ENCODE peak calls at places on chromosomes 2 and 18, in seven cellular contexts. E is HFFc6, D is tibial artery, B is fibroblast of the aortic adventitia, V is uterus, H is Calu3, J is keratinocyte. R is an unnamed sample.

GRCh38 chr2:206481056-206481455 is 37.7 kb downstream of the ADAM23 start:
- DNase-seq in E (no peak), V (no peak), D (no peak), H (no peak), J (no peak), B (no peak), R (no peak)

GRCh38 chr2:240030379-240031094 is at the start of gene OR6B2:
- DNase-seq in E (no peak), B (no peak), V (no peak), J (no peak), D (no peak), H (no peak), R (no peak)

GRCh38 chr18:55665506-55665905 is 77.5 kb upstream of the TCF4 start:
- DNase-seq in J (no peak), B (no peak), E (no peak), V (no peak), H (no peak), D (no peak), R (no peak)

GRCh38 chr2:62195421-62196277 is at the start of gene B3GNT2:
- DNase-seq in D (peak), B (peak), E (peak), V (peak), J (no peak), H (peak), R (peak)

GRCh38 chr18:63085611-63086010 is 234.0 kb downstream of the BCL2 start:
- DNase-seq in H (no peak), J (no peak), E (no peak), D (no peak), B (no peak), V (no peak), R (no peak)

GRCh38 chr2:225091336-225091735 is 49.1 kb upstream of the DOCK10 start:
- DNase-seq in H (no peak), J (peak), E (peak), D (no peak), B (peak), V (no peak), R (no peak)

GRCh38 chr2:63763336-63764056 is 78.2 kb upstream of the UGP2 start:
- DNase-seq in V (no peak), B (peak), D (peak), J (no peak), H (peak), E (no peak), R (no peak)

GRCh38 chr2:20609349-20609994 is 41.4 kb downstream of the HS1BP3 start:
- DNase-seq in V (peak), H (no peak), B (peak), J (no peak), E (peak), D (peak), R (no peak)

GRCh38 chr2:63587814-63588384 is 378 bp downstream of the WDPCP start:
- DNase-seq in J (no peak), E (no peak), H (no peak), B (no peak), V (no peak), D (no peak), R (no peak)

GRCh38 chr2:233501198-233502076 is 65.1 kb downstream of the USP40 start:
- DNase-seq in H (no peak), E (peak), D (no peak), J (no peak), B (peak), V (no peak), R (no peak)

GRCh38 chr2:19046986-19047780 is 311.2 kb downstream of the OSR1 start:
- DNase-seq in E (no peak), V (peak), J (no peak), B (peak), D (peak), H (no peak), R (no peak)

DNA sequence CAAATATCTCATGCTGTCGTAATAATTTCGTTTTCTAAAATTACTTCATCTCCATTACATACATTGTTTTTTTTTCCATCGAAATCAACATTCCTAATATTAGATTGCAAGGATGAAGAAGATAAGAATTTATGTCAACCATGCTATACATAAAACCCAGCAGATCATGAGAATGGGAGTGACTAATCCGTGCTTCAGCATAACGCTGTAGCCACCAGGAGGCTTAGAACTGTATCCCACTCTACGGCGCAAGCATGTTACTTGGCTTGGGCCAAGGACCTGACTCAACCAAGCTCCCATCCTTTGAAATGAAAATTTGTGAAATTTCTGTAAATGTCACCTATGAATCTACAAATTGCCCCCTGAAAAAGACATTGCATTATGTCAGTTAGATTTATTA is 392.5 kb downstream of the FIGN start:
- DNase-seq in J (no peak), D (no peak), H (no peak), E (no peak), V (no peak), B (no peak), R (no peak)
- TF ChIP-seq CTCF in J (no peak), D (no peak), H (no peak), E (no peak), V (no peak), B (no peak), R (no peak)

GRCh38 chr2:135798762-135799161 is 38.2 kb downstream of the LCT start:
- DNase-seq in E (peak), V (no peak), J (no peak), B (no peak), D (no peak), H (no peak), R (no peak)
- TF ChIP-seq CTCF in E (peak), V (no peak), J (peak), B (peak), D (no peak), H (no peak), R (no peak)

GRCh38 chr18:37019157-37019571 is 190.2 kb downstream of the KIAA1328 start:
- DNase-seq in H (peak), E (peak), V (no peak), D (no peak), B (no peak), J (peak), R (no peak)
- TF ChIP-seq CTCF in H (peak), E (peak), V (no peak), D (no peak), B (no peak), J (peak), R (no peak)

DNA sequence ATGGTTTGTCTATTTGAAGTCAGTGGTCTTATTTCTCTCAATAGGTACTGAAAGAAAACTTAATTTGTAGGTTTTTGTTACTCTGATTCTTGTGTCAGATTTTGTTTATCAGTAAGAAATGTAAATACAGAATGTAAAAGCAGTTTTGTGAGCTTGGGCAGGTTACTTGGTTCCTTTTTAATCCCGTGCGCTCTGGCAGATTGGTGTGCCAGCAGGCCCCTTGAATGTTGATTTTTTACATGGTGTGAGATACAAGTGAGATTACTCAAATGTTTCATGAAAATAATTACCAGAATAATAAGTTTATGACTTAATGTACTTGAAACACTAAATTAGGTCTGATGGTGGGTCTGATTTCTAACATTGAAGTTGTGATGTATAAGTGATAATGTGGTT is 13.4 kb downstream of the HNRNPA3 start:
- DNase-seq in J (no peak), V (no peak), H (no peak), B (no peak), E (no peak), D (no peak), R (no peak)
- TF ChIP-seq CTCF in J (no peak), V (no peak), H (no peak), B (no peak), E (no peak), D (no peak), R (no peak)

GRCh38 chr2:46352621-46353020 is 55.4 kb downstream of the EPAS1 start:
- DNase-seq in J (no peak), H (no peak), E (no peak), V (no peak), B (no peak), D (no peak), R (no peak)
- TF ChIP-seq CTCF in J (no peak), H (no peak), E (no peak), V (peak), B (no peak), D (peak), R (no peak)

DNA sequence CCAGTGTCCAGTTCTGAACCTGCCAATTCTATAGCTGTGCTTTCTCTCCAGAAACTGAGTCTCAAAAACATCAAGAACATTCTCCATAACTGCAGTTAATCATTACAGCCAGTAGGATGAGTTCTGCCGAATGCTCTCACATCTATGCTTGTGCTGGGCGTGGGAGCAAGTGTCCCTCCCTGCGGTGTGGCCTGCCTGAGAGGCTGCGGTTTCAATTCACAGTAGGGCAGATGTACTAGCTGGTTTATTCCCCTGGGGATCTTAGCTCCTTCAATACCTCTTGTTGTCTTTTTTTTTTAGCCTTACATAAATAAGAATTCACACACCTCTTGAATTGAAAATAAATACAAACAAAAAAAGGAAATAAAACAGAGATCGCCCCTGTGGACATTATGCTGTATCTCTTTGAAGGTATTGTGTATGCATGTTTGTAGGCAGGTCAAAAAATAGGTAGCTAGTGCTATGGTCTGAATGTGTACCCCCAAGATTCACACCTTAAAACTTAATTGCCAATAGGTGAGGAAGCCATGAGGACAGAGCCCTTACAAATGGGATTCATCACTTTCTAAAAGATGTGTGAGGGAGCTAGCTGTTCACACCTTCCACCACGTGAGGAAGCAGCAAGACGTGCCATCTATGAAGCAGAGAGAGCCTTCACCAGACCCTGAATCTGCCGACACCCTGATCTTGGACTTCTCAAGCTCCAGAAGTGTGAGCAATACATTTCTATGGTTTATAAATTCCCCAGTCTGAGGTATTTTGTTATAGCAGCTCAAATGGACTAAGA is 74.3 kb downstream of the BCL2L11 start:
- DNase-seq in D (no peak), B (no peak), J (no peak), V (no peak), H (no peak), E (no peak), R (no peak)
- TF ChIP-seq CTCF in D (no peak), B (no peak), J (no peak), V (no peak), H (no peak), E (no peak), R (no peak)

GRCh38 chr18:42029100-42029499 is 74.1 kb downstream of the PIK3C3 start:
- DNase-seq in J (no peak), E (no peak), V (no peak), D (no peak), H (no peak), B (no peak), R (no peak)

GRCh38 chr18:42033137-42033810 is 78.2 kb downstream of the PIK3C3 start:
- DNase-seq in E (no peak), D (no peak), H (no peak), B (no peak), V (no peak), J (no peak), R (no peak)

GRCh38 chr18:42028232-42028832 is 73.3 kb downstream of the PIK3C3 start:
- DNase-seq in E (peak), J (no peak), D (no peak), V (no peak), B (peak), H (peak), R (no peak)

GRCh38 chr18:42032447-42032846 is 77.4 kb downstream of the PIK3C3 start:
- DNase-seq in J (no peak), D (no peak), E (no peak), V (no peak), B (no peak), H (no peak), R (no peak)

DNA sequence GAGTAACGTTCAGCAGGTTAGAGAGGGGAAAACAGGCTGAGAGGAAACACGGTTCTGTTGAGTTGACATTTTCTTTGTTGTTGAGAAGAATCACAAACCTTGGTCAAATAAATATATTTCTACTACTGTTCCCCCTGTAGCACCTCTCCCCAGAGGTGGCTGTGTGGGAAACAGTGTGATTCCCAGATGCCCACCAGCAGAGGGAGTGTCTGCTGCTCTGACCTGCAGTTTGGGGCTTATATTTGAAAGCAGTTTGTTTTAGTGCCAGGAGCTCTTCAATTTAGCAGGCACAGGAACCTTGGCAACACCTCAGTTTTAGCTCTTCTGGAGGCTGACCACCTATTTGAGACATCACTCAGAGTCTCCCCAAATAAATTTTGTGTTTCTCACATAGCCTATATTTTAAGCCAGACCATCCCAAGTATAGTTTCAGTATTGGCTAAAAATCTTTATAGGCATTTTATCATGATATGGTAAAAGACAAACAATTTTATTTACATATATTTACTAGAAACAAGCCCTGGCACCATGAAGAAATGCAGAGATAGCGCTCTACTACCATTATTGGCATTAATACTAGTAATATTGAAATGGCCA is 75.7 kb downstream of the PIK3C3 start:
- DNase-seq in J (no peak), H (peak), B (no peak), E (peak), D (no peak), V (no peak), R (no peak)
- TF ChIP-seq CTCF in J (peak), H (peak), B (peak), E (peak), D (no peak), V (no peak), R (no peak)

DNA sequence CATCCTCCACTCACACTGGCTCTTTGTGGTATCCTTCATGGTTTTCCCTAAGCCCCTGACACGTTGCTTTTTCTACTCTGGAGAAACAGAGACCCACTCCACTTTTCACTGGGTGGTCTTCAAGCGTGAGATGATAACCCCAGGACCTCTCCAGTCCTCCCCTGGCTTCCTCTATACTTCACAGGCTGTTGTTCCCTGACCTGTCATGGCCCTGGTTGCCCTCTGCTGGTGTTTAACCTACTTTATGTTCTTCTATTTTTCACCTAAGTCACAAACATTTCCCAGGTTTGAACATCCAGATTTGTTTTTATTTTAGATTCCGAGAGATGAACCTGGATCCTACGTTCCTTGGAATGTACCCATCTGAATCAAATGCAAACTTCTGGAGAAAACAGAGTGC is 84.5 kb downstream of the AOX1 start:
- DNase-seq in E (no peak), H (no peak), J (no peak), D (no peak), B (no peak), V (no peak), R (no peak)
- TF ChIP-seq CTCF in E (no peak), H (no peak), J (no peak), D (no peak), B (no peak), V (no peak), R (no peak)

GRCh38 chr2:46490521-46491141 is 11.3 kb downstream of the TMEM247 start:
- DNase-seq in E (no peak), J (no peak), H (peak), B (peak), D (peak), V (peak), R (no peak)

GRCh38 chr2:46486441-46486840 is 7.1 kb downstream of the TMEM247 start:
- DNase-seq in J (no peak), D (no peak), B (no peak), V (no peak), H (no peak), E (no peak), R (no peak)

GRCh38 chr2:46487667-46488333 is 8.4 kb downstream of the TMEM247 start:
- DNase-seq in H (no peak), E (peak), D (peak), J (no peak), B (peak), V (peak), R (no peak)

GRCh38 chr2:46489430-46489829 is 10.1 kb downstream of the TMEM247 start:
- DNase-seq in D (no peak), E (peak), H (no peak), B (no peak), V (no peak), J (no peak), R (no peak)

GRCh38 chr2:46488389-46488788 is 9.0 kb downstream of the TMEM247 start:
- DNase-seq in B (no peak), V (no peak), D (no peak), H (no peak), J (no peak), E (no peak), R (no peak)
- TF ChIP-seq CTCF in B (peak), V (no peak), D (no peak), H (no peak), J (no peak), E (peak), R (no peak)

GRCh38 chr2:231000211-231000904 is 4.4 kb downstream of the SPATA3 start:
- DNase-seq in E (no peak), D (no peak), J (no peak), H (peak), B (no peak), V (no peak), R (no peak)
- TF ChIP-seq CTCF in E (no peak), D (no peak), J (no peak), H (no peak), B (no peak), V (no peak), R (no peak)